ENCODE peak calls at places on chromosomes 12 and 14, in six cellular contexts. H is A549, Q is heart right ventricle, L is mammary epithelial cell, K is cardiac muscle cell, Y is tibial nerve. O is an unnamed sample.

GRCh38 chr12:106246891-106247730 is 709 bp downstream of the CKAP4 start:
- DNase-seq in H (peak), Q (peak), L (peak), K (peak), Y (peak), O (peak)

GRCh38 chr12:118650586-118650960 is 274.2 kb downstream of the SUDS3 start:
- DNase-seq in H (peak), Q (no peak), L (no peak), K (no peak), Y (no peak), O (no peak)

GRCh38 chr12:8077207-8077606 is 4.9 kb upstream of the NECAP1 start:
- DNase-seq in H (no peak), Q (no peak), L (peak), K (no peak), Y (no peak), O (no peak)

GRCh38 chr14:58702466-58703148 is 64.8 kb downstream of the DACT1 start:
- DNase-seq in H (no peak), Q (no peak), L (no peak), K (no peak), Y (no peak), O (no peak)

GRCh38 chr12:113465808-113466769 is 5.6 kb downstream of the LHX5 start:
- DNase-seq in H (no peak), Q (no peak), L (no peak), K (no peak), Y (no peak), O (no peak)

GRCh38 chr14:99133563-99134332 is 138.2 kb downstream of the BCL11B start:
- DNase-seq in H (no peak), Q (no peak), L (no peak), K (no peak), Y (peak), O (no peak)

GRCh38 chr12:25200703-25201102 is 5.7 kb downstream of the ETFRF1 start:
- DNase-seq in H (no peak), Q (no peak), L (peak), K (peak), Y (no peak), O (peak)

GRCh38 chr14:93112891-93113677 is 2.6 kb downstream of the ITPK1 start:
- DNase-seq in H (peak), Q (peak), L (peak), K (peak), Y (peak), O (peak)

GRCh38 chr12:93982847-93983315 is 165.5 kb upstream of the PLXNC1 start:
- DNase-seq in H (peak), Q (no peak), L (peak), K (peak), Y (no peak), O (peak)

GRCh38 chr14:61608245-61609142 is 86.8 kb upstream of the HIF1A start:
- DNase-seq in H (no peak), Q (no peak), L (no peak), K (peak), Y (no peak), O (no peak)

DNA sequence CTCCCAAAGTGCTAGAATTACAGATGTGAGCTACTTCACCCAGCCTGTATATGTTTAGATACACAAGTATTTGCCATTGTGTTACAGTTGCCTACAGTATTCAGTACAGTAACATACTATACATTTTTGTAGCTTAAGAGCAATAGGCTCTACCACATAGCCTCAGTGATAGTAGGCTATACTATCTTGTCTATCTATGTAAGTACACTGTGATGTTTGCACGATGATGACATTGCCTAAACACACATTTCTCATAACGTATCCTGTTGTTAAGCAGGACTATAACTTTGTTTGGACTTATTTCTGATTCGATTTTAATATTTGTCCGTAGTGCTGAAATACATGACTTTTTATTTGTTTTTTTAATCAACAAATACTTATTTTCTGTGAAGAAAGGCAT is 129.2 kb downstream of the PCNX1 start:
- DNase-seq in H (no peak), Q (no peak), L (no peak), K (no peak), Y (no peak), O (no peak)
- H3K27ac ChIP-seq in H (no peak), Q (no peak), L (no peak), K (no peak), Y (no peak), O (no peak)

DNA sequence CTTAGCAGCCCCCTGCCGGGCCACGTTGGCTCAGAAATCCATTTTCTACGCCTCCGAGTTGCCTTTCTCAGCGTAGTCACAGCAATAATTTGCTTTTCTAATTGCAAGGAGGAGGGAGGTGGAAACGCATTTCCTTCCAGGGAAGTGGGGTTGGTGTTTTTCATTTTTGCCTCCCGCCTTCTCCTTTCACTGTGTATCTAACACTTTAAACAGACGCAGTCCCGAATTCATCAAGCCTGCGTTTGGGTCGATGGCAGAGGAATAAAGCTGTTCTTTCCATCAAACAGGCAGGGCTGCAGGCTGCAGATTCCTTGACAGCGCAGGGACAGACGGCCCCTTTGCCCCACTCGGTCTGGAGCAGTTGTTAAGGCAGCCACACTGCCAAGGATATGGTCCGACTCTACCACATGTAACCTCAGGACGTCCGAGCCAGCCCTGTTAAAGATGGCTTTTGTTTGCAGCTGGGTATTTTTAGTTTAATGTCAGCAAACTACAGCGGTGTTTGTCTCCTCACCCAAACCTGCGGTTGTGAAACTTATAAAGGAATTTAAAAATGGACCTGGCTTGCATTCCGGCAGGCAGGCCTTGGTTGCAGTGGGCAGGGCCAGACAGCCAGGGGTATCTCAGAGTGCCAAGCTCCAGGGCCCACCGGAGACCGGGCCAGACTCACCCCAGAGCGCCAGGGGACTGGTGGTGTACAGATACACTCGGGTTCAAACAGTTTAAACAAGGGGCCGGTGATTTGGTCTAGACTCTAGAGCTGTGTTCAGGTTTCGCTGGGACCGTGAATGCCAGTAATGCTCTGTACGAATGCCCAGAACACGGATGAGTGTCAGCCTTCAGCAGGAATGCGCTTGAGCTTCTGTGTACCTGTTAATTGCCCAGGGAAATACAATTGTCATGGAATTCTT is 2.2 kb downstream of the CHST11 start:
- DNase-seq in H (no peak), Q (peak), L (peak), K (peak), Y (peak), O (no peak)
- H3K4me3 ChIP-seq in H (peak), Q (peak), L (peak), K (peak), Y (peak), O (peak)

DNA sequence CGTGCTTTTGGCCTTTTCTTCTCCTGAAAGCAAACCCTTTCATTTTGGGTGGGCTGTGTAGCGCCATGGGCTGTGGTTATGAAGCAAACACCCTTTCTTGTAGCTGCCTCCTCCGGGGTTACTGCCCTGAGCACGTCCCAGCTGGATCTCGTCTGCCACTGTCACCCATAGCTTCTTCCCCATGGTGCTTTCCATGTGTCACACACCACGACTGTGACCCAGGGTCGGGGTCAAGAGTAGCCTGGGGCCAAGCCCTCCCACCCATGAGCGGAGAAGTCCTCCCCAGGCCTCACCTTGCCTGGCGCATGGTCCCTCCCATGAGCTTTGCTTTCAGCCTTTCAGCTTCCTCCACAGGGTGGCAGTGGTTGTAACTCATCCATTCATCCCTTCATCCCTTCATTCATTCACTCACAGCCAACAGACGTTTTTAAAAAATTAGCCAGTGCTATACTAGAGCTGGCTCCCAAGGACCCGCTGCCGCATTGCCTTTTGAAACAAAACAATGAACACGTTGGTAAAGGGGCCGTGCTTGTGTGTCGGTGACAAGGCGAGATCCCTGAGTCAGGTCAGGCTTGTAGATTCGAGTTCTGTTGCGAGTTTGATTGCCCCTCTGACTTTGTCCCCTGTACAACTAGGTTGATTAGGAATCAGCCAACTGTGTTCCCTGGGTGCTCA is 29.5 kb downstream of the MEG3 start:
- DNase-seq in H (peak), Q (no peak), L (no peak), K (no peak), Y (no peak), O (no peak)
- TF ChIP-seq CTCF in H (no peak), Q (no peak), L (no peak), K (no peak), Y (no peak), O (peak)

GRCh38 chr12:47281667-47282171 is 202.0 kb upstream of the AMIGO2 start:
- DNase-seq in H (no peak), Q (peak), L (peak), K (peak), Y (no peak), O (peak)
- H3K27ac ChIP-seq in H (peak), Q (no peak), L (no peak), K (no peak), Y (no peak), O (peak)

DNA sequence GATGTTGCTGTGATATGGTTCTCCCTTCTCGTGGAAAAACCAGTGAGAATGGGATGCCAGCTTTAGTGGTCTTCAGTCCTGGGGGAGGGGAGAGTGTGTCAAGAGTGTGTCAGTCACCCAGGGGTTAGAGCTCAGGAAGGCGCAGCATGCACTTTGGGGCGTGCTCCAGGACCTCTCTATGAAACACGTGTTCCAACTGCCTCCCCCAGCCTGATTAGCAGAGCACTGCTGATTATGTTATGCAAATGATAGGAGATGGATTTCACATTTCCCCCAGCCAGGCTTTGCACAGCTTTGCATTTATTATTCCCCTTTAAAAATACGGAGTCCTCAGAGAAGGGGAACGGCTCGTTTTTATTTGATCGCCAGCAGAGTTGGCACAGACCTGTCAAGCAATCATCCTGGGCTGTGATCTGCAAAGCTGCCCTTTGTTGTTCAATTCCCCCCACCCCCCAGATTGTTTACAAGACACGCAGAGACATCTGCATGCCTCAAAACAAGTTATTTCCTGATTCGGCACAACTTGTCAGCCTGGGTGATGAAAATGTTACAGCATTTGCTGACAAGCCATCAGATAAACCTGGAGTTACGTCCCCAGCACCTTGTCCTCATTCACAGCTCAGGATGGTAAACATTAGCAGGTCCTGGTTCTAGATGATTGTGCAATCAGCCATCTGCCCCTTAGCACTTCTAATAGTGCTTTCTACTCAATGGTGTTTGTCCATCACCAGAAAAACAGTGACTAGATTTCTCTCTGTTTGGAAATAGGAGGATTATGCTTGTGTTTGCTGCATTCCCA is 196.5 kb downstream of the NOVA1 start:
- DNase-seq in H (no peak), Q (no peak), L (no peak), K (no peak), Y (no peak), O (no peak)
- H3K4me3 ChIP-seq in H (no peak), Q (no peak), L (no peak), K (no peak), Y (no peak), O (no peak)

GRCh38 chr14:68864301-68864810 is 71.5 kb upstream of the ZFP36L1 start:
- DNase-seq in H (no peak), Q (no peak), L (no peak), K (peak), Y (no peak), O (no peak)

GRCh38 chr14:68860771-68861170 is 67.9 kb upstream of the ZFP36L1 start:
- DNase-seq in H (no peak), Q (no peak), L (no peak), K (no peak), Y (no peak), O (no peak)

GRCh38 chr14:68863610-68864300 is 70.9 kb upstream of the ZFP36L1 start:
- DNase-seq in H (no peak), Q (no peak), L (no peak), K (no peak), Y (no peak), O (no peak)

GRCh38 chr14:68865542-68865941 is 72.7 kb upstream of the ZFP36L1 start:
- DNase-seq in H (no peak), Q (no peak), L (no peak), K (no peak), Y (no peak), O (no peak)

GRCh38 chr14:68862954-68863594 is 70.2 kb upstream of the ZFP36L1 start:
- DNase-seq in H (peak), Q (peak), L (peak), K (peak), Y (peak), O (peak)
- TF ChIP-seq CTCF in H (peak), Q (peak), L (peak), K (peak), Y (peak), O (peak)

O was measured in brain microvascular endothelial cell.